ENCODE peak calls at places on chromosomes 16 and 17, in seven cellular contexts. I is kidney glomerular epithelial cell; M is activated T-helper 9 cell treated with anti-CD3 and anti-CD28 coated beads, Interleukin-2, amount 50 U/mL, for 16 hours; B is nephron progenitor cell; A is T-cell; V is activated naive CD8-positive, alpha-beta T cell treated with anti-CD3 and anti-CD28 coated beads, Interleukin-2, amount 50 U/mL, for 16 hours; W is ureter. J is an unnamed sample.
A peak's percentile ranks its signal among the peaks of the same experiment; 100 is the strongest.

GRCh38 chr16:76970087-76970744 is 220.8 kb upstream of the MON1B start:
- DNase-seq in I (peak; percentile 29), V (no peak), W (no peak), A (no peak), M (no peak), B (no peak), J (peak; percentile 56)

GRCh38 chr17:81807210-81807719 is 3.3 kb downstream of the GCGR start:
- DNase-seq in A (no peak), W (no peak), I (no peak), M (no peak), B (no peak), V (no peak), J (no peak)

GRCh38 chr17:66675991-66676371 is 158.9 kb upstream of the CACNG5 start:
- DNase-seq in B (no peak), V (no peak), A (no peak), I (no peak), W (peak; percentile 50), M (no peak), J (no peak)

GRCh38 chr17:50944054-50944901 is 78.1 kb upstream of the TOB1 start:
- DNase-seq in M (peak; percentile 63), I (peak; percentile 11), V (peak; percentile 35), A (peak; percentile 73), W (peak; percentile 92), B (peak; percentile 93), J (peak; percentile 18)

GRCh38 chr16:89408315-89408714 is 82.0 kb downstream of the ANKRD11 start:
- DNase-seq in V (no peak), M (no peak), A (no peak), W (no peak), I (no peak), B (no peak), J (no peak)

GRCh38 chr16:86353185-86353584 is 157.1 kb upstream of the FOXF1 start:
- DNase-seq in B (no peak), V (no peak), A (no peak), W (no peak), M (no peak), I (no peak), J (no peak)

GRCh38 chr16:79933586-79933985 is 333.0 kb upstream of the MAF start:
- DNase-seq in M (no peak), B (no peak), V (no peak), A (no peak), I (no peak), W (no peak), J (no peak)

GRCh38 chr17:3603119-3603869 is 5.9 kb downstream of the TRPV1 start:
- DNase-seq in W (no peak), B (no peak), A (no peak), I (peak; percentile 71), M (no peak), V (no peak), J (no peak)

GRCh38 chr17:76365256-76365903 is 11.7 kb upstream of the PRPSAP1 start:
- DNase-seq in W (no peak), B (no peak), V (no peak), I (no peak), M (no peak), A (no peak), J (no peak)

GRCh38 chr17:67386965-67387551 is 10.0 kb downstream of the PITPNC1 start:
- DNase-seq in V (peak; percentile 43), I (no peak), B (peak; percentile 76), M (peak; percentile 56), A (no peak), W (no peak), J (peak; percentile 36)

GRCh38 chr17:37068266-37068665 is 119.5 kb downstream of the AATF start:
- DNase-seq in V (no peak), I (no peak), B (no peak), M (no peak), W (no peak), A (no peak), J (no peak)

GRCh38 chr17:28973414-28973813 is 22.1 kb upstream of the PHF12 start:
- DNase-seq in A (no peak), V (no peak), W (no peak), M (no peak), B (no peak), I (peak; percentile 20), J (no peak)

GRCh38 chr17:69757794-69758430 is 317.1 kb upstream of the KCNJ16 start:
- DNase-seq in V (no peak), M (no peak), B (no peak), W (no peak), A (no peak), I (no peak), J (peak; percentile 28)

GRCh38 chr17:75842963-75843576 is 1.1 kb downstream of the UNC13D start:
- DNase-seq in A (no peak), B (no peak), V (no peak), M (no peak), I (no peak), W (no peak), J (no peak)

GRCh38 chr16:52597073-52597771 is 50.3 kb upstream of the TOX3 start:
- DNase-seq in A (no peak), I (no peak), V (no peak), B (no peak), W (no peak), M (no peak), J (no peak)

GRCh38 chr17:65633988-65634387 is 72.5 kb upstream of the AXIN2 start:
- DNase-seq in M (no peak), V (no peak), B (no peak), W (no peak), I (peak; percentile 20), A (no peak), J (no peak)

GRCh38 chr17:53979991-53980390 is 157.3 kb downstream of the KIF2B start:
- DNase-seq in I (no peak), W (no peak), B (no peak), A (no peak), M (no peak), V (no peak), J (no peak)

GRCh38 chr16:84228321-84228838 is 11.4 kb downstream of the KCNG4 start:
- DNase-seq in W (peak; percentile 74), M (no peak), I (peak; percentile 92), A (no peak), B (peak; percentile 31), V (no peak), J (peak; percentile 92)

GRCh38 chr16:1026057-1026783 is 44.6 kb downstream of the SOX8 start:
- DNase-seq in A (no peak), W (no peak), V (no peak), M (no peak), B (peak; percentile 60), I (no peak), J (no peak)

GRCh38 chr17:1484586-1485310 is 7.7 kb downstream of the MYO1C start:
- DNase-seq in V (no peak), B (peak; percentile 63), I (no peak), A (peak; percentile 45), M (peak; percentile 36), W (peak; percentile 70), J (peak; percentile 28)

GRCh38 chr17:77856551-77857305 is 101.8 kb upstream of the TNRC6C start:
- DNase-seq in B (no peak), I (no peak), V (no peak), A (no peak), M (no peak), W (no peak), J (no peak)

GRCh38 chr17:76119409-76120371 is 16.1 kb upstream of the EXOC7 start:
- DNase-seq in W (no peak), I (no peak), A (no peak), V (no peak), B (no peak), M (no peak), J (no peak)

GRCh38 chr16:86085161-86085611 is 186.2 kb downstream of the IRF8 start:
- DNase-seq in M (no peak), B (no peak), V (no peak), W (no peak), A (no peak), I (no peak), J (no peak)

GRCh38 chr17:49491370-49491769 is 3.7 kb upstream of the NGFR start:
- DNase-seq in W (no peak), I (no peak), B (no peak), A (no peak), M (no peak), V (no peak), J (no peak)

GRCh38 chr17:78225088-78225865 is 6.2 kb upstream of the TMEM235 start:
- DNase-seq in I (no peak), B (no peak), A (no peak), W (no peak), M (no peak), V (no peak), J (no peak)

GRCh38 chr17:78706271-78706915 is 75.7 kb downstream of the CYTH1 start:
- DNase-seq in W (no peak), M (no peak), V (no peak), I (peak; percentile 91), A (no peak), B (no peak), J (peak; percentile 95)

GRCh38 chr17:57607553-57608120 is 137.5 kb downstream of the CCDC182 start:
- DNase-seq in W (no peak), B (no peak), V (no peak), I (no peak), A (no peak), M (no peak), J (no peak)

GRCh38 chr17:19321481-19322128 is 40.9 kb downstream of the B9D1 start:
- DNase-seq in M (no peak), V (no peak), B (no peak), W (no peak), I (no peak), A (no peak), J (no peak)

GRCh38 chr16:6827272-6827671 is 505.4 kb upstream of the RBFOX1 start:
- DNase-seq in B (no peak), W (no peak), M (no peak), V (no peak), I (no peak), A (no peak), J (no peak)

GRCh38 chr16:87489434-87490045 is 3.3 kb downstream of the ZCCHC14 start:
- DNase-seq in V (no peak), A (no peak), I (no peak), B (no peak), M (no peak), W (no peak), J (no peak)

GRCh38 chr17:73017653-73018052 is 74.8 kb downstream of the SLC39A11 start:
- DNase-seq in V (no peak), M (no peak), I (peak; percentile 34), A (no peak), B (no peak), W (no peak), J (peak; percentile 80)

GRCh38 chr17:14006249-14006942 is 62.9 kb upstream of the COX10 start:
- DNase-seq in B (no peak), V (no peak), A (no peak), I (no peak), W (no peak), M (no peak), J (no peak)

GRCh38 chr17:32625971-32626370 is 139.2 kb downstream of the CDK5R1 start:
- DNase-seq in W (no peak), M (no peak), A (no peak), I (no peak), V (no peak), B (no peak), J (no peak)

GRCh38 chr17:48633266-48633816 is 7.2 kb upstream of the HOXB9 start:
- DNase-seq in V (no peak), A (no peak), I (no peak), M (no peak), B (peak; percentile 68), W (no peak), J (no peak)

GRCh38 chr16:58127033-58127556 is 2.1 kb downstream of the CFAP20 start:
- DNase-seq in I (peak; percentile 56), M (no peak), A (peak; percentile 25), B (no peak), V (no peak), W (no peak), J (no peak)

GRCh38 chr16:10806698-10807097 is 11.9 kb downstream of the TVP23A start:
- DNase-seq in V (no peak), M (no peak), I (no peak), W (no peak), B (no peak), A (no peak), J (no peak)

J was measured in RCC 7860.